ENCODE peak calls at places on chromosome 14, in four cellular contexts. D is H1, S is K562, H is HepG2. Z is an unnamed sample.

GRCh38 chr14:97319691-97320090 is 522.5 kb downstream of the VRK1 start:
- DNase-seq in D (no peak), S (no peak), H (no peak), Z (no peak)

GRCh38 chr14:69848903-69849391 is 30.3 kb upstream of the SMOC1 start:
- DNase-seq in D (no peak), S (no peak), H (peak; percentile 70), Z (no peak)

GRCh38 chr14:73524493-73524892 is 12.4 kb upstream of the ACOT1 start:
- DNase-seq in D (no peak), S (no peak), H (no peak), Z (no peak)

GRCh38 chr14:100384819-100385813 is 62.0 kb downstream of the SLC25A47 start:
- DNase-seq in D (no peak), S (peak; percentile 57), H (peak; percentile 40), Z (peak; percentile 77)

GRCh38 chr14:36946872-36947271 is 225.5 kb downstream of the SLC25A21 start:
- DNase-seq in D (no peak), S (no peak), H (no peak), Z (no peak)

GRCh38 chr14:101371691-101372493 is 189.4 kb upstream of the DIO3 start:
- DNase-seq in D (no peak), S (no peak), H (no peak), Z (no peak)

GRCh38 chr14:92122351-92122677 is 545 bp downstream of the CPSF2 start:
- DNase-seq in D (no peak), S (peak; percentile 26), H (peak; percentile 18), Z (peak; percentile 65)

GRCh38 chr14:101772770-101773169 is 11.3 kb downstream of the PPP2R5C start:
- DNase-seq in D (no peak), S (no peak), H (peak; percentile 24), Z (no peak)

GRCh38 chr14:60867503-60868172 is 113.2 kb downstream of the TRMT5 start:
- DNase-seq in D (no peak), S (no peak), H (no peak), Z (no peak)

GRCh38 chr14:69850086-69850735 is 29.0 kb upstream of the SMOC1 start:
- DNase-seq in D (no peak), S (no peak), H (peak; percentile 86), Z (no peak)

GRCh38 chr14:21997300-21997699 is 323.7 kb upstream of the OR4E1 start:
- DNase-seq in D (no peak), S (peak; percentile 5), H (peak; percentile 43), Z (peak; percentile 23)

GRCh38 chr14:66645716-66646115 is 137.8 kb downstream of the GPHN start:
- DNase-seq in D (no peak), S (no peak), H (peak; percentile 25), Z (peak; percentile 62)

GRCh38 chr14:88005978-88006851 is 1.3 kb downstream of the GPR65 start:
- DNase-seq in D (no peak), S (no peak), H (no peak), Z (no peak)

GRCh38 chr14:103213331-103213730 is 90.1 kb downstream of the TNFAIP2 start:
- DNase-seq in D (no peak), S (no peak), H (peak; percentile 54), Z (no peak)

GRCh38 chr14:20697273-20698017 is 8.9 kb downstream of the ANG start:
- DNase-seq in D (no peak), S (peak; percentile 83), H (peak; percentile 62), Z (peak; percentile 89)

GRCh38 chr14:103520657-103521437 is 1.8 kb downstream of the CKB start:
- DNase-seq in D (no peak), S (peak; percentile 88), H (no peak), Z (peak; percentile 49)

GRCh38 chr14:90522585-90523191 is 125.9 kb downstream of the CALM1 start:
- DNase-seq in D (no peak), S (no peak), H (no peak), Z (no peak)

GRCh38 chr14:95685978-95686922 is at the start of gene TCL1B:
- DNase-seq in D (no peak), S (peak; percentile 33), H (no peak), Z (no peak)

GRCh38 chr14:31411218-31411727 is 9.1 kb downstream of the HEATR5A start:
- DNase-seq in D (no peak), S (no peak), H (no peak), Z (peak; percentile 53)

GRCh38 chr14:42200951-42201350 is 594.3 kb downstream of the LRFN5 start:
- DNase-seq in D (no peak), S (no peak), H (no peak), Z (no peak)

GRCh38 chr14:31934767-31935266 is 142.3 kb upstream of the ARHGAP5 start:
- DNase-seq in D (no peak), S (peak; percentile 57), H (peak; percentile 90), Z (peak; percentile 53)

GRCh38 chr14:94128216-94128839 is 1.1 kb downstream of the IFI27L2 start:
- DNase-seq in D (no peak), S (no peak), H (no peak), Z (no peak)

GRCh38 chr14:94129758-94130414 is 482 bp upstream of the IFI27L2 start:
- DNase-seq in D (no peak), S (peak; percentile 58), H (no peak), Z (peak; percentile 53)

GRCh38 chr14:94127330-94127729 is 2.1 kb downstream of the IFI27L2 start:
- DNase-seq in D (no peak), S (no peak), H (no peak), Z (no peak)

GRCh38 chr14:94126800-94127199 is 2.6 kb downstream of the IFI27L2 start:
- DNase-seq in D (no peak), S (no peak), H (no peak), Z (no peak)

DNA sequence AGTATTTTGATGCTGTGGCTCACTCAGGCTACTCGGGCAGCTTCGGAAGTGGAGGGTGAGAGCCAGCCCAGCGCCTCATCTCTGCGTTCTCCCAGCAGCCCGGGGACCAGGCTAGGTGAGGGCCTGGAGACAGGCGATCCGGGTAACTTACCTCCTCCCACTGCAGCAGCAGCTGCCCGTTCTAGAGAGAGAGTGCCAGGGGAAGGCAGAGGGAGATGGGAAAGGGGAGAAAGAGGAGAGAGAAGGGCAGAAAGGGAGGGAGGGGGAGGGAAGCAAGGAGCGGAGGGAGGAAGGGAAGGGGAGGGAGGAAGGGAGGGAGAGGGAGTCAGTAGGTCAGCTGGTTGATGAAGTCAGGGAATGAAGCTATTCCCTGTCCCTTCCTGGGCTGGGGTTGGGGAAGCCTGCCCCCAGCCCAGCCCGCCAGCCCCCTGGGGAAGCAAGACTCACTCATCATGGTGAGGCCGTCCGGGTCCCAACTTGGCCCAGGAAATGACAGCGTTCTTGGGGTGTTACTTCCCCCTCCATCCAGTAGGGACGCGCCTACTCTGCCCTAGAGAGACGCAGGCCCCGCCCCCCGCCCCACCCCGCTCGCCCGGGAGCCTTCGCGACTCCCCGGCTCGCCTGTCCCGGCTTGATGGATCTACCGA is at the start of gene IFI27L2:
- DNase-seq in D (peak; percentile 47), S (peak; percentile 69), H (peak; percentile 40), Z (peak; percentile 59)
- H3K4me2 ChIP-seq in D (peak within 1 kb of the TSS; percentile 88), S (peak within 1 kb of the TSS; percentile 73), H (peak within 1 kb of the TSS; percentile 90), Z (peak within 1 kb of the TSS; percentile 91)

GRCh38 chr14:89418976-89419375 is 1.9 kb upstream of the FOXN3 start:
- DNase-seq in D (no peak), S (no peak), H (no peak), Z (no peak)
- H3K9ac ChIP-seq in D (no peak overlapping the region), S (no peak overlapping the region), H (no peak overlapping the region), Z (no peak overlapping the region)

GRCh38 chr14:24958271-24958670 is 91.7 kb downstream of the STXBP6 start:
- DNase-seq in D (no peak), S (no peak), H (no peak), Z (no peak)

GRCh38 chr14:24954697-24955037 is 95.3 kb downstream of the STXBP6 start:
- DNase-seq in D (no peak), S (no peak), H (no peak), Z (no peak)

GRCh38 chr14:24956104-24956503 is 93.8 kb downstream of the STXBP6 start:
- DNase-seq in D (no peak), S (no peak), H (no peak), Z (no peak)

GRCh38 chr14:24952851-24953666 is 96.9 kb downstream of the STXBP6 start:
- DNase-seq in D (no peak), S (peak; percentile 37), H (peak; percentile 81), Z (no peak)

DNA sequence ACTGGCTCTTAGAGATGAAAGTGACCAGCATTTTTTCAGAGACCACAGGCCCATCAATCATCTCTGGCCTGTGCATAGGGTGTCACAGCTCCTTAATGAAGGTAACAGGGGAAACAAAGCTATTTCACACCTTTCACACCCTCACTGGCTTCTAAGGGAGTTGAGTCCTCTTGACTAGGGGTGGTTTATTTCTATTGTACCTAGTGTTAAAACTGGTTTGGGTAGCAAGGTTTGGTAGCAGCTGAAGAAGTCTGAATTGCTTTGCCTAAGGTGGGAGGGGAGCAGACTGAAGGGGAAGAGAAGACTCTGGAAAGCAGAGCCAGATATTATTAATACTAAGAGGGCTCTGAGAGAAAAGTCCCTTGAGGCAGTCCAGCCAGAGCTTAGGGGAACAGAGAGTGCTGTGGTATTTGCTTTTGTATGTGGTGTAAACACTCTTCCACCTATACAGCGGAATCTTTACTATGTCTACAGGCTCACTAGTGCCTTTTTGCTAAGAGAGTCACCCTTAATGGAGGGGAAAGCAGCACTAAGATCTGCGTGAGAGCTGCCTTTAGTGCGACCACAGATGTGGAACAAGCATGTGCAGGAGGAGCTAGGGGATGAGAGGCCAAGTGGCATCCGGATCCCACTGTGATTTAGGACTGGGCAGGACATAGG is 95.8 kb downstream of the STXBP6 start:
- DNase-seq in D (no peak), S (no peak), H (no peak), Z (no peak)
- TF ChIP-seq JUN in D (no peak), S (no peak), H (no peak), Z (no peak)

GRCh38 chr14:76767681-76768055 is 6.4 kb downstream of the VASH1 start:
- DNase-seq in D (no peak), S (no peak), H (no peak), Z (no peak)

GRCh38 chr14:76768201-76768656 is 7.0 kb downstream of the VASH1 start:
- DNase-seq in D (no peak), S (peak; percentile 69), H (no peak), Z (peak; percentile 69)

GRCh38 chr14:76763362-76764041 is 2.2 kb downstream of the VASH1 start:
- DNase-seq in D (no peak), S (no peak), H (no peak), Z (peak; percentile 41)

GRCh38 chr14:76762617-76763361 is 1.5 kb downstream of the VASH1 start:
- DNase-seq in D (no peak), S (no peak), H (no peak), Z (no peak)

GRCh38 chr14:76765461-76765931 is 4.2 kb downstream of the VASH1 start:
- DNase-seq in D (no peak), S (no peak), H (no peak), Z (no peak)
- H3K4me2 ChIP-seq in D (no peak overlapping the region), S (no peak overlapping the region), H (no peak overlapping the region), Z (no peak overlapping the region)

GRCh38 chr14:99270491-99271287 is 1.3 kb downstream of the BCL11B start:
- DNase-seq in D (no peak), S (no peak), H (no peak), Z (no peak)
- H3K9ac ChIP-seq in D (peak overlapping the region; percentile 45), S (no peak overlapping the region), H (no peak overlapping the region), Z (no peak overlapping the region)

DNA sequence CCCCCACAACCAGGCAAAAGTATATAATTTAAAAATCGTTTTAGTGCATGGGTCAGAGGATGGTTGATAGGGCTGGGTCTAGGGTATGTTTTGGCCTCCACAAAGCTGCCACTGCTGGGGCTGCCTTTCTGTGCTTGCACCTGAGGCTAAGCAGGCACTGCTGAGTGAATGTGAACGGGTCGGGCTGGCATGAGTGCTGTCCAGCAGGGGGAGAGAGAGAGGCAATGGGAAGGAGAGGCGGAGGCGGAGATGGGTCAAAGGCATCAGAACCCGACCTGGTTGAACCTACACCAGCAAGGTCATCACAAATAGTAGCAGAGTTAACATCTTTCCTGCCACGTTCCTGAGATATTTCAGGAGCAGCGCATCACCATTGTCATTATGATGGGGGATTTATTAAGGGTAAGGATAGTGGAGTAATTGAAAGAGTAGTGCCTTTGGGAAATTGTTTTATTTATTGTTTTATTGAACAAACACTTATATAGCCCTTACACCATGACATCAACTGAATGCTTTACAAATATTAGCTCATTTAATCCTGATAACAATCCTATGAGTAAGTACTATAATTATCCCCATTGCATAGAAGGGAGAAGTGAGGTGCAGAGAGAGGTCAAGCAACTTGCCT is 5.8 kb upstream of the NRXN3 start:
- DNase-seq in D (peak; percentile 50), S (peak; percentile 35), H (peak; percentile 15), Z (no peak)
- TF ChIP-seq JUN in D (no peak), S (no peak), H (no peak), Z (no peak)

Z was measured in endothelial cell of umbilical vein.